ENCODE peak calls at places on chromosome 13, in six cellular contexts. T is uterus; N is fibroblast of lung; Z is stimulated activated CD4-positive, alpha-beta T cell treated with anti-CD3 and anti-CD28 coated beads, Interleukin-1b, Interleukin-23, amount 100 ng/mL, for 48 hours; O is RPMI7951; W is Daoy. V is an unnamed sample.

GRCh38 chr13:106533940-106534843 is 1.3 kb downstream of the EFNB2 start:
- DNase-seq in T (peak; percentile 47), N (peak; percentile 83), Z (peak; percentile 11), O (peak; percentile 56), W (peak; percentile 61), V (peak; percentile 11)

GRCh38 chr13:26048745-26049144 is 3.1 kb downstream of the SHISA2 start:
- DNase-seq in T (no peak), N (no peak), Z (no peak), O (no peak), W (no peak), V (no peak)

GRCh38 chr13:29170451-29171082 is 350.4 kb downstream of the MTUS2 start:
- DNase-seq in T (no peak), N (peak; percentile 21), Z (no peak), O (no peak), W (no peak), V (no peak)

GRCh38 chr13:79451500-79451962 is 29.4 kb upstream of the NDFIP2 start:
- DNase-seq in T (no peak), N (peak; percentile 71), Z (peak; percentile 97), O (peak; percentile 92), W (peak; percentile 93), V (peak; percentile 96)

GRCh38 chr13:105878119-105878518 is 657.3 kb downstream of the EFNB2 start:
- DNase-seq in T (no peak), N (no peak), Z (no peak), O (no peak), W (no peak), V (no peak)

GRCh38 chr13:48318714-48319457 is 15.3 kb downstream of the RB1 start:
- DNase-seq in T (no peak), N (no peak), Z (peak; percentile 10), O (no peak), W (no peak), V (no peak)

GRCh38 chr13:101545521-101545920 is 93.0 kb downstream of the ITGBL1 start:
- DNase-seq in T (no peak), N (peak; percentile 25), Z (no peak), O (peak; percentile 60), W (no peak), V (no peak)

GRCh38 chr13:27304099-27304498 is 33.5 kb downstream of the RASL11A start:
- DNase-seq in T (no peak), N (no peak), Z (no peak), O (no peak), W (no peak), V (no peak)

GRCh38 chr13:49308977-49309408 is 61.3 kb downstream of the CDADC1 start:
- DNase-seq in T (peak; percentile 65), N (peak; percentile 53), Z (no peak), O (no peak), W (no peak), V (no peak)

GRCh38 chr13:112455476-112456059 is 79.4 kb downstream of the SPACA7 start:
- DNase-seq in T (no peak), N (no peak), Z (no peak), O (no peak), W (no peak), V (no peak)

GRCh38 chr13:75368167-75368566 is 113.8 kb downstream of the TBC1D4 start:
- DNase-seq in T (no peak), N (peak; percentile 93), Z (no peak), O (peak; percentile 86), W (peak; percentile 77), V (no peak)

GRCh38 chr13:57311009-57311586 is 144.1 kb downstream of the PRR20E start:
- DNase-seq in T (no peak), N (no peak), Z (no peak), O (no peak), W (no peak), V (no peak)

GRCh38 chr13:100458673-100459072 is 129.9 kb downstream of the GGACT start:
- DNase-seq in T (no peak), N (no peak), Z (no peak), O (no peak), W (no peak), V (no peak)

V was measured in T-helper 2 cell treated with Interferon-gamma antibody and Interleukin-4, amounts not matched to agents 5 μg/mL and 100 μg/mL, for 36 hours.